ENCODE peak calls at places on chromosomes 3 and 15, in seven cellular contexts. C is AG04450, V is cardiac fibroblast, O is GM23338, B is fibroblast of the aortic adventitia, F is choroid plexus epithelial cell, N is adrenal gland. J is an unnamed sample.

GRCh38 chr3:73665317-73665716 is 40.6 kb upstream of the PDZRN3 start:
- DNase-seq in C (no peak), N (no peak), B (no peak), V (no peak), O (no peak), F (no peak), J (no peak)

GRCh38 chr3:67653425-67654098 is 850 bp downstream of the SUCLG2 start:
- DNase-seq in N (no peak), B (no peak), C (no peak), O (peak), F (no peak), V (peak), J (peak)

GRCh38 chr3:21271606-21272016 is 479.4 kb downstream of the ZNF385D start:
- DNase-seq in B (no peak), V (no peak), C (no peak), F (no peak), O (no peak), N (no peak), J (no peak)

GRCh38 chr15:59688383-59688887 is 685 bp downstream of the BNIP2 start:
- DNase-seq in B (peak), C (no peak), V (peak), O (peak), N (no peak), F (peak), J (peak)

GRCh38 chr15:60830479-60830878 is 351.5 kb upstream of the ICE2 start:
- DNase-seq in B (peak), C (no peak), N (no peak), O (no peak), V (peak), F (peak), J (no peak)

GRCh38 chr3:49930241-49930690 is 655 bp upstream of the MON1A start:
- DNase-seq in C (no peak), O (peak), N (no peak), F (no peak), V (no peak), B (no peak), J (no peak)

GRCh38 chr3:174051191-174051590 is 653.6 kb downstream of the NLGN1 start:
- DNase-seq in B (no peak), C (no peak), F (no peak), O (peak), V (no peak), N (no peak), J (no peak)

GRCh38 chr3:58384381-58385090 is 49.1 kb downstream of the PDHB start:
- DNase-seq in V (peak), O (no peak), N (no peak), B (no peak), C (no peak), F (no peak), J (no peak)

GRCh38 chr3:67901681-67902080 is 247.3 kb upstream of the SUCLG2 start:
- DNase-seq in O (peak), C (no peak), F (peak), V (no peak), B (no peak), N (no peak), J (no peak)

GRCh38 chr15:92455271-92455670 is 61.6 kb downstream of the ST8SIA2 start:
- DNase-seq in F (no peak), V (no peak), N (no peak), B (no peak), O (no peak), C (no peak), J (no peak)

GRCh38 chr3:126494204-126494603 is 18.5 kb upstream of the ZXDC start:
- DNase-seq in B (peak), C (no peak), V (no peak), F (no peak), N (peak), O (no peak), J (no peak)

GRCh38 chr3:143977326-143978262 is 6.0 kb downstream of the DIPK2A start:
- DNase-seq in N (no peak), B (peak), C (no peak), O (no peak), F (peak), V (peak), J (peak)

GRCh38 chr3:36486009-36486408 is 105.7 kb downstream of the STAC start:
- DNase-seq in O (no peak), C (no peak), B (no peak), N (no peak), V (no peak), F (no peak), J (no peak)

GRCh38 chr3:58576716-58577115 is 475 bp downstream of the FAM107A start:
- DNase-seq in O (no peak), N (no peak), B (no peak), V (no peak), F (no peak), C (no peak), J (no peak)

GRCh38 chr3:112403101-112403500 is 70.1 kb downstream of the CD200 start:
- DNase-seq in B (no peak), F (no peak), C (no peak), N (no peak), V (no peak), O (no peak), J (no peak)

GRCh38 chr15:40146037-40146436 is 14.8 kb upstream of the BUB1B start:
- DNase-seq in F (peak), C (no peak), O (no peak), B (peak), N (no peak), V (peak), J (no peak)

GRCh38 chr15:92634641-92635272 is 20.8 kb downstream of the FAM174B start:
- DNase-seq in C (no peak), N (no peak), O (no peak), B (no peak), V (no peak), F (no peak), J (no peak)

GRCh38 chr3:154776549-154777230 is 303.4 kb upstream of the MME start:
- DNase-seq in B (no peak), O (no peak), V (no peak), N (no peak), F (no peak), C (no peak), J (no peak)

GRCh38 chr3:52600258-52600657 is 63.9 kb downstream of the UQCC5 start:
- DNase-seq in F (no peak), O (no peak), N (no peak), C (no peak), V (no peak), B (no peak), J (no peak)

GRCh38 chr3:17412950-17413530 is 329.4 kb downstream of the TBC1D5 start:
- DNase-seq in B (peak), O (peak), C (peak), F (peak), V (peak), N (peak), J (peak)

GRCh38 chr15:101326462-101327146 is 31.6 kb upstream of the SNRPA1 start:
- DNase-seq in F (no peak), N (no peak), C (no peak), V (no peak), O (no peak), B (no peak), J (no peak)

GRCh38 chr15:80251505-80252280 is at the start of gene CTXND1:
- DNase-seq in V (no peak), F (no peak), N (peak), O (peak), C (no peak), B (no peak), J (no peak)

GRCh38 chr3:100875239-100875638 is 118.0 kb downstream of the ABI3BP start:
- DNase-seq in O (no peak), N (peak), C (no peak), V (peak), B (peak), F (peak), J (no peak)

GRCh38 chr3:160804762-160805161 is 48.7 kb downstream of the PPM1L start:
- DNase-seq in C (no peak), B (no peak), O (peak), F (peak), N (peak), V (peak), J (no peak)

GRCh38 chr3:148466143-148466542 is 231.6 kb upstream of the AGTR1 start:
- DNase-seq in O (peak), B (peak), N (no peak), F (peak), C (no peak), V (peak), J (no peak)

GRCh38 chr15:77514635-77515421 is 94.1 kb downstream of the HMG20A start:
- DNase-seq in V (no peak), N (no peak), O (no peak), C (no peak), B (no peak), F (no peak), J (no peak)

GRCh38 chr3:98482717-98483482 is 14.6 kb upstream of the OR5K2 start:
- DNase-seq in N (no peak), O (no peak), F (no peak), V (no peak), C (no peak), B (no peak), J (peak)

GRCh38 chr3:17039579-17039978 is 154.8 kb downstream of the PLCL2 start:
- DNase-seq in F (peak), C (peak), B (peak), V (peak), O (no peak), N (no peak), J (no peak)

GRCh38 chr3:123660900-123661299 is 76.0 kb upstream of the HACD2 start:
- DNase-seq in C (peak), F (peak), B (peak), N (peak), O (no peak), V (peak), J (no peak)

GRCh38 chr3:119598410-119599098 is 869 bp downstream of the PLA1A start:
- DNase-seq in B (no peak), C (no peak), F (no peak), V (no peak), O (no peak), N (no peak), J (peak)

GRCh38 chr3:119594066-119594465 is 3.6 kb upstream of the PLA1A start:
- DNase-seq in C (no peak), N (no peak), O (no peak), F (no peak), V (no peak), B (peak), J (no peak)

GRCh38 chr3:119596392-119596791 is 1.3 kb upstream of the PLA1A start:
- DNase-seq in O (no peak), F (no peak), V (no peak), B (no peak), C (no peak), N (no peak), J (peak)

GRCh38 chr3:119597548-119598288 is at the start of gene PLA1A:
- DNase-seq in O (no peak), V (peak), C (no peak), F (no peak), N (no peak), B (peak), J (peak)

GRCh38 chr3:119595639-119596329 is 1.9 kb upstream of the PLA1A start:
- DNase-seq in V (peak), B (no peak), F (no peak), O (no peak), C (no peak), N (no peak), J (peak)
- H3K4me3 ChIP-seq in V (peak), B (peak), F (no peak), O (no peak), C (no peak), N (peak), J (peak)

DNA sequence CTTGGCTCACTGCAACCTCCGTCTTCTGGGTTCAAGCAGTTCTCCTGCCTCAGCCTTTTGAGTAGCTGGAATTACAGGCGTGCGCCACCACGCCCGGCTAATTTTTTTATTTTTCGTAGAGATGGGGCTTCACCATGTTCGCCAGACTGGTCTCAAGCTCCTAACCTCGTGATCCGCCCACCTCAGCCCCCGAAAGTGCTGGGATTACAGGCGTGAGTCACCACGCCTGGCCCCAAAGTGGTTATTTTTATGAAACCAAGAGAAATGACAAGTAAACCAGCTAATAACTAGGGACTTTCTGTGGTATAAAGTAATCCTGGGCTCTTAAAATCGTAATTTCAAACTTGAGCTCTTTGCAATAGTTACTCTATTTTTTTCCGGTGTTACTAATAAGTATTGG is 4.0 kb downstream of the ZSCAN2 start:
- DNase-seq in B (no peak), C (no peak), V (no peak), F (no peak), O (no peak), N (no peak), J (peak)
- H3K4me3 ChIP-seq in B (no peak), C (no peak), V (no peak), F (no peak), O (peak), N (no peak), J (peak)

GRCh38 chr3:4772858-4773257 is 206.4 kb upstream of the BHLHE40 start:
- DNase-seq in F (no peak), C (no peak), V (no peak), B (no peak), N (no peak), O (no peak), J (no peak)

GRCh38 chr3:4768521-4768920 is 210.7 kb upstream of the BHLHE40 start:
- DNase-seq in B (no peak), N (no peak), F (no peak), V (no peak), C (no peak), O (no peak), J (no peak)

GRCh38 chr3:4771238-4771637 is 208.0 kb upstream of the BHLHE40 start:
- DNase-seq in C (no peak), V (no peak), N (no peak), B (no peak), F (no peak), O (no peak), J (no peak)

GRCh38 chr3:4772171-4772804 is 206.9 kb upstream of the BHLHE40 start:
- DNase-seq in F (peak), B (peak), O (no peak), V (peak), N (peak), C (peak), J (no peak)

GRCh38 chr3:4770561-4770960 is 208.7 kb upstream of the BHLHE40 start:
- DNase-seq in N (no peak), B (peak), C (no peak), O (no peak), V (no peak), F (no peak), J (no peak)
- H3K4me3 ChIP-seq in N (no peak), B (no peak), C (no peak), O (no peak), V (no peak), F (no peak), J (no peak)

GRCh38 chr15:63231717-63232116 is 42.3 kb downstream of the RAB8B start:
- DNase-seq in V (peak), O (no peak), N (no peak), B (peak), C (no peak), F (peak), J (no peak)

GRCh38 chr15:63232943-63233342 is 43.5 kb downstream of the RAB8B start:
- DNase-seq in B (peak), C (no peak), O (no peak), F (peak), N (no peak), V (peak), J (no peak)

GRCh38 chr15:63232400-63232799 is 43.0 kb downstream of the RAB8B start:
- DNase-seq in O (no peak), B (no peak), N (no peak), F (no peak), C (no peak), V (no peak), J (no peak)

GRCh38 chr15:63234479-63234878 is 42.9 kb upstream of the APH1B start:
- DNase-seq in V (peak), B (peak), N (peak), C (no peak), O (peak), F (peak), J (peak)

GRCh38 chr15:63233667-63234419 is 43.6 kb upstream of the APH1B start:
- DNase-seq in F (peak), B (peak), O (no peak), N (no peak), C (no peak), V (peak), J (no peak)
- H3K4me3 ChIP-seq in F (peak), B (no peak), O (no peak), N (peak), C (peak), V (no peak), J (no peak)

GRCh38 chr15:70532536-70533186 is 230.7 kb downstream of the UACA start:
- DNase-seq in B (no peak), F (no peak), C (no peak), O (no peak), N (no peak), V (no peak), J (no peak)

GRCh38 chr15:70535955-70536338 is 227.4 kb downstream of the UACA start:
- DNase-seq in F (no peak), O (no peak), V (no peak), B (no peak), N (no peak), C (no peak), J (no peak)

GRCh38 chr15:70538278-70538677 is 225.1 kb downstream of the UACA start:
- DNase-seq in N (no peak), V (no peak), O (no peak), C (no peak), B (no peak), F (peak), J (no peak)

GRCh38 chr15:70533931-70534742 is 229.2 kb downstream of the UACA start:
- DNase-seq in F (no peak), V (no peak), B (peak), N (no peak), C (no peak), O (no peak), J (no peak)

GRCh38 chr15:70535071-70535954 is 228.0 kb downstream of the UACA start:
- DNase-seq in V (no peak), B (no peak), N (no peak), F (no peak), C (no peak), O (no peak), J (peak)
- H3K4me3 ChIP-seq in V (no peak), B (no peak), N (no peak), F (no peak), C (no peak), O (no peak), J (no peak)